ENCODE peak calls at places on chromosomes 3 and 15, in seven cellular contexts. T is GM12891, J is uterus, R is GM12878, V is gastrocnemius medialis, N is transverse colon, X is heart left ventricle. S is an unnamed sample.
A peak's percentile ranks its signal among the peaks of the same experiment; 100 is the strongest.

GRCh38 chr15:28105793-28106192 is 6.7 kb upstream of the OCA2 start:
- DNase-seq in N (no peak), T (no peak), J (no peak), V (no peak), X (no peak), R (no peak), S (no peak)

GRCh38 chr15:71107501-71107815 is 7.8 kb upstream of the THSD4 start:
- DNase-seq in X (no peak), R (no peak), J (no peak), N (no peak), T (no peak), V (no peak), S (no peak)

GRCh38 chr3:176953106-176954080 is 243.9 kb downstream of the TBL1XR1 start:
- DNase-seq in X (peak; percentile 79), N (peak; percentile 75), T (no peak), V (peak; percentile 93), R (no peak), J (peak; percentile 70), S (no peak)

GRCh38 chr3:18370672-18371071 is 54.5 kb downstream of the SATB1 start:
- DNase-seq in R (no peak), N (no peak), X (no peak), T (no peak), J (no peak), V (no peak), S (no peak)

GRCh38 chr15:77430213-77430612 is 9.5 kb downstream of the HMG20A start:
- DNase-seq in N (no peak), X (no peak), J (no peak), R (no peak), T (no peak), V (no peak), S (no peak)

GRCh38 chr3:168341192-168341816 is 245.6 kb upstream of the GOLIM4 start:
- DNase-seq in N (no peak), X (no peak), J (no peak), R (no peak), T (no peak), V (no peak), S (no peak)

GRCh38 chr3:140568131-140568530 is 109.7 kb upstream of the TRIM42 start:
- DNase-seq in R (no peak), J (no peak), X (no peak), V (no peak), N (no peak), T (no peak), S (no peak)

GRCh38 chr3:184541886-184542562 is 19.6 kb upstream of the EPHB3 start:
- DNase-seq in R (no peak), X (peak; percentile 3), N (no peak), V (no peak), J (no peak), T (no peak), S (no peak)

GRCh38 chr3:173957646-173958045 is 560.1 kb downstream of the NLGN1 start:
- DNase-seq in R (no peak), T (no peak), V (no peak), N (no peak), J (no peak), X (no peak), S (no peak)

GRCh38 chr3:155101398-155101797 is 21.3 kb downstream of the MME start:
- DNase-seq in V (no peak), X (peak; percentile 39), N (no peak), J (no peak), T (no peak), R (no peak), S (no peak)

GRCh38 chr3:51974963-51975856 is at the start of gene ABHD14A:
- DNase-seq in R (no peak), V (peak; percentile 66), X (peak; percentile 57), N (peak; percentile 88), T (peak; percentile 93), J (peak; percentile 83), S (peak; percentile 86)

GRCh38 chr15:70762469-70763119 is 764 bp downstream of the UACA start:
- DNase-seq in R (no peak), J (peak; percentile 42), T (no peak), V (peak; percentile 72), X (peak; percentile 36), N (peak; percentile 50), S (no peak)

GRCh38 chr3:99681512-99681911 is 43.1 kb downstream of the COL8A1 start:
- DNase-seq in V (no peak), T (no peak), X (no peak), R (peak; percentile 9), J (no peak), N (no peak), S (no peak)

GRCh38 chr3:84547971-84548970 is 410.5 kb upstream of the CADM2 start:
- DNase-seq in N (no peak), V (peak; percentile 9), T (peak; percentile 1), J (no peak), R (no peak), X (no peak), S (peak; percentile 5)

GRCh38 chr15:48641416-48641815 is 4.1 kb downstream of the FBN1 start:
- DNase-seq in N (no peak), V (no peak), J (no peak), T (peak; percentile 13), R (peak; percentile 23), X (no peak), S (no peak)

GRCh38 chr15:43370310-43370974 is 401 bp downstream of the ZSCAN29 start:
- DNase-seq in X (peak; percentile 18), V (no peak), R (no peak), J (no peak), T (peak; percentile 22), N (peak; percentile 22), S (peak; percentile 46)

GRCh38 chr15:45101749-45102148 is 12.2 kb downstream of the DUOX2 start:
- DNase-seq in T (no peak), J (no peak), X (no peak), N (no peak), R (no peak), V (no peak), S (no peak)

GRCh38 chr3:32323605-32324004 is 68.0 kb upstream of the CMTM7 start:
- DNase-seq in N (no peak), X (no peak), T (no peak), J (no peak), V (no peak), R (no peak), S (no peak)

GRCh38 chr3:66825421-66825820 is 172.7 kb upstream of the KBTBD8 start:
- DNase-seq in J (no peak), X (no peak), V (no peak), N (no peak), R (no peak), T (no peak), S (no peak)

GRCh38 chr3:55805169-55805568 is 318.1 kb upstream of the WNT5A start:
- DNase-seq in N (no peak), T (no peak), X (no peak), V (no peak), J (no peak), R (no peak), S (no peak)

GRCh38 chr3:156816091-156816793 is 9.9 kb upstream of the LEKR1 start:
- DNase-seq in N (peak; percentile 38), X (peak; percentile 17), T (no peak), R (no peak), V (peak; percentile 20), J (peak; percentile 27), S (no peak)
- TF ChIP-seq POLR2A in N (no peak), X (no peak), T (no peak), R (peak; percentile 76), V (no peak), J (no peak), S (no peak)

GRCh38 chr15:67862771-67863441 is 23.1 kb upstream of the RNU6-1 start:
- DNase-seq in R (peak; percentile 89), V (no peak), J (no peak), X (no peak), T (no peak), N (no peak), S (no peak)

GRCh38 chr15:67865766-67866165 is 25.9 kb upstream of the RNU6-1 start:
- DNase-seq in T (no peak), V (no peak), J (no peak), N (no peak), X (no peak), R (no peak), S (no peak)

GRCh38 chr15:67865331-67865730 is 25.5 kb upstream of the RNU6-1 start:
- DNase-seq in R (no peak), V (no peak), J (no peak), T (no peak), X (no peak), N (no peak), S (no peak)

GRCh38 chr15:67861983-67862382 is 22.1 kb upstream of the RNU6-1 start:
- DNase-seq in V (no peak), N (no peak), R (no peak), X (no peak), J (no peak), T (no peak), S (no peak)

DNA sequence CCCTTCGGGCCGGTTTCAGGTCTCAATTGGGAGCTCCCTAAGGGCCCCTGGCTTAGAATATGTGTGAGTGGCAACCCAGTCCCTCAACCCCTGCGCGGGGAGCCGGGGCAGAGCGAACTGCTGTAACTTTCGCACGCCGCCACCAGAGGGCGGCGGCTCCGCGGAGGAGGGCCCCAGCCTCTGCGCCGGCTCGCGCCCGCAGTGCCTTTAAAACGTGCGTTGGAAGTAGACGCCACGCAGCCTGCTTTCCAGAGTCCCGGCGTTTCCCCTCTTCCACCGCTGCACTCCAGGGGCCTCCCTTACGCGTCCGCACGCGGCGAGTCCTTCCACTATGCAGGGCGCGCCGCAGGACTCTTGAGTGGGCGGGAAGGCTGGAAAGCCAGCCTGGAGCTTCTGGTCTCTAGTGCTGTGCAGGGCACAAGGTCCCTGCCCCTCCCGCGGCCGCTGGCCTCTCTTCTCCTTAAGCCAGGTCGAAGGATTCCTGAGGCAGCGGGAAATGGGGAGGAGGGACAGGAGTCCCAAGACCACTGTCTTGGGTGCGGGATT is 23.7 kb upstream of the RNU6-1 start:
- DNase-seq in J (peak; percentile 84), T (peak; percentile 71), R (peak; percentile 61), V (peak; percentile 69), X (peak; percentile 71), N (peak; percentile 81), S (peak; percentile 52)
- TF ChIP-seq POLR2A in J (no peak), T (no peak), R (no peak), V (no peak), X (no peak), N (no peak), S (no peak)

DNA sequence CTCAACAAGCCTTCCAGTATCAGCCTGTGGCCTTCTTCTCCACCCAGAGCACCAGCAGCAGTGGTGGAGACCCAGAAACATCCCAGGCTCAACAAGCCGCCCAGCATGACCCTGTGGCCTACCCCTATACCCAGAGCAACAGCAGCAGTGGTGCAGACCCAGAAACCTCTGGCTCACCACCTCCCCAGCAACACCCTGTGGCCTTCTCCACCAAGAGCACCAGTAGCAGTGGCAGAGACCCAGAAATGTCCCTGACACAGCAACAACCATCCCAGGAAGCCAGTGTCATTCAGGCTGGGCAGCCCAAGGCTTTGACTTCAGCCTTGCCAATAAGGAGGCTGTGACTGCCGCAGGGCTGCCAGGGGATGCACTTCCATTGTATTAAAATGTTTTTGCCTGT is 16.3 kb upstream of the EMC3 start:
- DNase-seq in R (no peak), X (no peak), V (no peak), J (no peak), N (no peak), T (no peak), S (no peak)
- TF ChIP-seq POLR2A in R (peak; percentile 25), X (no peak), V (no peak), J (no peak), N (no peak), T (no peak), S (no peak)

DNA sequence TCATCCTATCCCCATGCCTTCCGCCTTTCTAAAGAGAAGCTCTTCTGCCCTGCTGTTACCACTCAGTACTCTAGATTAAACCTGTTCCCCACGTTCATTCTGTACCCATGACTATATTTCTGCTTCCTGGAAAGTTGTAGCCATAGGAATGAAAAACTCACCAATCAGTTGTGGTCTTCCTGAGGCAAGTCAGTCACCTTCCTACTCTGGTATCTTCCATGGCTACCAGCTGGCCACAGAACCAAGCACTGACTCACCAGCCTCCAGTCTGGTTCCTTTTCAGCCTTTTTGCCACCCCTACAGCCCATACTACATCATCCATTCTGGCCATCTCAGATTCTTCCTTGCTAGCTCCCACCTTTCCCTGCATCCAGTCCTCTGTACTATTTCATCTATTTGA is 46.4 kb downstream of the TMEM44 start:
- DNase-seq in R (no peak), X (no peak), N (no peak), J (no peak), V (no peak), T (no peak), S (peak; percentile 54)
- TF ChIP-seq POLR2A in R (no peak), X (no peak), N (no peak), J (no peak), V (no peak), T (no peak), S (no peak)

S was measured in H54.